ENCODE peak calls at places on chromosomes 1 and 21, in ten cellular contexts. P is LoVo; M is amniotic stem cell; K is PC-3; C is stimulated activated CD4-positive, alpha-beta T cell treated with anti-CD3 and anti-CD28 coated beads, TNF-alpha, amount 100 ng/mL, for 24 hours; V is tibial artery; L is heart left ventricle; R is neural progenitor cell; G is aorta; H is GM04503. D is an unnamed sample.
A peak's percentile ranks its signal among the peaks of the same experiment; 100 is the strongest.

GRCh38 chr21:35506352-35506751 is 457.2 kb upstream of the RUNX1 start:
- DNase-seq in P (no peak), M (no peak), K (no peak), C (no peak), V (no peak), L (no peak), R (no peak), G (no peak), H (no peak), D (peak; percentile 19)

GRCh38 chr21:22342855-22343254 is 1344.6 kb downstream of the NCAM2 start:
- DNase-seq in P (no peak), M (no peak), K (no peak), C (no peak), V (no peak), L (no peak), R (no peak), G (no peak), H (no peak), D (no peak)

GRCh38 chr1:85313888-85314696 is 37.7 kb upstream of the BCL10 start:
- DNase-seq in P (no peak), M (peak; percentile 86), K (peak; percentile 96), C (no peak), V (peak; percentile 38), L (peak; percentile 51), R (no peak), G (peak; percentile 56), H (peak; percentile 94), D (peak; percentile 93)

GRCh38 chr1:18681423-18681835 is 50.8 kb downstream of the PAX7 start:
- DNase-seq in P (peak; percentile 70), M (no peak), K (peak; percentile 82), C (no peak), V (no peak), L (no peak), R (peak; percentile 86), G (no peak), H (no peak), D (no peak)

GRCh38 chr1:151361883-151362282 is 10.6 kb downstream of the SELENBP1 start:
- DNase-seq in P (no peak), M (no peak), K (no peak), C (no peak), V (no peak), L (no peak), R (no peak), G (no peak), H (no peak), D (no peak)

GRCh38 chr1:109538827-109539555 is 681 bp upstream of the GPR61 start:
- DNase-seq in P (no peak), M (no peak), K (no peak), C (no peak), V (no peak), L (no peak), R (no peak), G (no peak), H (no peak), D (no peak)

GRCh38 chr1:188672153-188672552 is 1805.5 kb downstream of the BRINP3 start:
- DNase-seq in P (no peak), M (no peak), K (no peak), C (no peak), V (no peak), L (no peak), R (no peak), G (no peak), H (no peak), D (no peak)

GRCh38 chr1:157004286-157004685 is 41.3 kb downstream of the ARHGEF11 start:
- DNase-seq in P (no peak), M (no peak), K (no peak), C (no peak), V (no peak), L (no peak), R (no peak), G (no peak), H (no peak), D (no peak)

GRCh38 chr21:43337901-43338655 is 88.9 kb downstream of the SIK1 start:
- DNase-seq in P (no peak), M (no peak), K (no peak), C (no peak), V (no peak), L (no peak), R (no peak), G (no peak), H (no peak), D (no peak)

GRCh38 chr1:21325731-21326387 is 35.6 kb upstream of the ECE1 start:
- DNase-seq in P (no peak), M (no peak), K (no peak), C (no peak), V (peak; percentile 69), L (peak; percentile 56), R (no peak), G (no peak), H (no peak), D (no peak)

GRCh38 chr1:109864063-109864822 is 46.4 kb upstream of the CSF1 start:
- DNase-seq in P (no peak), M (no peak), K (no peak), C (no peak), V (no peak), L (no peak), R (no peak), G (no peak), H (peak; percentile 69), D (no peak)

GRCh38 chr1:7267493-7267892 is 482.2 kb downstream of the CAMTA1 start:
- DNase-seq in P (no peak), M (no peak), K (no peak), C (no peak), V (no peak), L (no peak), R (no peak), G (no peak), H (no peak), D (no peak)

GRCh38 chr1:19468397-19468956 is 16.9 kb downstream of the CAPZB start:
- DNase-seq in P (peak; percentile 74), M (no peak), K (no peak), C (peak; percentile 47), V (no peak), L (no peak), R (no peak), G (no peak), H (no peak), D (no peak)

GRCh38 chr1:205312866-205313680 is 8.5 kb downstream of the NUAK2 start:
- DNase-seq in P (no peak), M (no peak), K (no peak), C (no peak), V (no peak), L (no peak), R (no peak), G (no peak), H (no peak), D (no peak)

GRCh38 chr1:54581621-54582035 is 33.6 kb downstream of the ACOT11 start:
- DNase-seq in P (peak; percentile 76), M (peak; percentile 14), K (peak; percentile 71), C (no peak), V (peak; percentile 96), L (peak; percentile 90), R (no peak), G (peak; percentile 96), H (peak; percentile 81), D (peak; percentile 14)

GRCh38 chr1:11314959-11315358 is 42.0 kb downstream of the UBIAD1 start:
- DNase-seq in P (no peak), M (no peak), K (no peak), C (no peak), V (no peak), L (no peak), R (no peak), G (no peak), H (no peak), D (no peak)

GRCh38 chr1:203628185-203628996 is 1.8 kb downstream of the ATP2B4 start:
- DNase-seq in P (peak; percentile 23), M (no peak), K (no peak), C (no peak), V (peak; percentile 68), L (peak; percentile 41), R (peak; percentile 89), G (peak; percentile 74), H (no peak), D (no peak)

GRCh38 chr21:34810786-34811185 is 142.0 kb downstream of the CLIC6 start:
- DNase-seq in P (no peak), M (no peak), K (no peak), C (no peak), V (no peak), L (no peak), R (no peak), G (no peak), H (no peak), D (no peak)

GRCh38 chr1:63877816-63878215 is 104.0 kb downstream of the ROR1 start:
- DNase-seq in P (peak; percentile 27), M (no peak), K (peak; percentile 94), C (no peak), V (no peak), L (no peak), R (no peak), G (no peak), H (no peak), D (no peak)

GRCh38 chr1:206925116-206925736 is 3.5 kb upstream of the FCMR start:
- DNase-seq in P (no peak), M (no peak), K (no peak), C (no peak), V (peak; percentile 39), L (no peak), R (no peak), G (peak; percentile 83), H (no peak), D (no peak)

GRCh38 chr1:196148367-196148970 is 459.8 kb downstream of the KCNT2 start:
- DNase-seq in P (peak; percentile 54), M (no peak), K (peak; percentile 70), C (no peak), V (no peak), L (no peak), R (peak; percentile 10), G (no peak), H (no peak), D (no peak)

GRCh38 chr1:147264158-147264768 is 21.8 kb downstream of the CHD1L start:
- DNase-seq in P (no peak), M (peak; percentile 6), K (peak; percentile 70), C (no peak), V (no peak), L (no peak), R (no peak), G (no peak), H (peak; percentile 47), D (no peak)

GRCh38 chr1:155051777-155052398 is 772 bp downstream of the ADAM15 start:
- DNase-seq in P (no peak), M (peak; percentile 3), K (peak; percentile 77), C (no peak), V (peak; percentile 58), L (peak; percentile 80), R (peak; percentile 54), G (peak; percentile 77), H (no peak), D (no peak)

GRCh38 chr1:162193815-162194214 is 124.3 kb downstream of the NOS1AP start:
- DNase-seq in P (no peak), M (no peak), K (no peak), C (no peak), V (no peak), L (no peak), R (peak; percentile 32), G (no peak), H (no peak), D (no peak)

GRCh38 chr1:62687421-62687902 is 724 bp downstream of the DOCK7 start:
- DNase-seq in P (peak; percentile 12), M (peak; percentile 18), K (peak; percentile 42), C (no peak), V (peak; percentile 30), L (peak; percentile 22), R (peak; percentile 81), G (peak; percentile 58), H (no peak), D (no peak)

GRCh38 chr1:39358491-39358890 is 132.9 kb upstream of the BMP8A start:
- DNase-seq in P (no peak), M (no peak), K (no peak), C (no peak), V (no peak), L (no peak), R (no peak), G (no peak), H (no peak), D (no peak)

GRCh38 chr1:160367934-160368923 is 1.4 kb downstream of the NHLH1 start:
- DNase-seq in P (no peak), M (no peak), K (no peak), C (no peak), V (no peak), L (no peak), R (no peak), G (no peak), H (no peak), D (no peak)

GRCh38 chr1:159005676-159006075 is 4.0 kb upstream of the IFI16 start:
- DNase-seq in P (no peak), M (no peak), K (no peak), C (no peak), V (no peak), L (peak; percentile 37), R (peak; percentile 53), G (no peak), H (no peak), D (no peak)

D was measured in AG04449.